ENCODE peak calls at places on chromosomes 13 and 19, in ten cellular contexts. One of them, this sample, is unnamed.
A peak's percentile ranks its signal among the peaks of the same experiment; 100 is the strongest.

GRCh38 chr13:74449811-74450524 is 315.8 kb upstream of the KLF12 start:
- DNase-seq in neural crest cell: no peak
- DNase-seq in fibroblast of lung: no peak
- DNase-seq in AG04449: no peak
- DNase-seq in activated T-helper 9 cell treated with anti-CD3 and anti-CD28 coated beads, Interleukin-2, amount 50 U/mL, for 16 hours: no peak
- DNase-seq in left cardiac atrium: no peak
- DNase-seq in NCI-H1694: no peak
- DNase-seq in EL: no peak
- DNase-seq in stimulated activated CD8-positive, alpha-beta memory T cell treated with anti-CD3 and anti-CD28 coated beads, Interleukin-4, amount 100 ng/mL, for 48 hours: no peak
- DNase-seq in CD4-positive, alpha-beta T cell: no peak
- DNase-seq in this sample: no peak

GRCh38 chr13:26469602-26470001 is 87.9 kb upstream of the WASF3 start:
- DNase-seq in neural crest cell: no peak
- DNase-seq in fibroblast of lung: no peak
- DNase-seq in AG04449: no peak
- DNase-seq in activated T-helper 9 cell treated with anti-CD3 and anti-CD28 coated beads, Interleukin-2, amount 50 U/mL, for 16 hours: no peak
- DNase-seq in left cardiac atrium: no peak
- DNase-seq in NCI-H1694: no peak
- DNase-seq in EL: no peak
- DNase-seq in stimulated activated CD8-positive, alpha-beta memory T cell treated with anti-CD3 and anti-CD28 coated beads, Interleukin-4, amount 100 ng/mL, for 48 hours: no peak
- DNase-seq in CD4-positive, alpha-beta T cell: no peak
- DNase-seq in this sample: no peak

GRCh38 chr13:85093808-85094207 is 705.4 kb downstream of the SLITRK6 start:
- DNase-seq in neural crest cell: no peak
- DNase-seq in fibroblast of lung: peak; percentile 6
- DNase-seq in AG04449: no peak
- DNase-seq in activated T-helper 9 cell treated with anti-CD3 and anti-CD28 coated beads, Interleukin-2, amount 50 U/mL, for 16 hours: no peak
- DNase-seq in left cardiac atrium: peak; percentile 42
- DNase-seq in NCI-H1694: no peak
- DNase-seq in EL: peak; percentile 61
- DNase-seq in stimulated activated CD8-positive, alpha-beta memory T cell treated with anti-CD3 and anti-CD28 coated beads, Interleukin-4, amount 100 ng/mL, for 48 hours: no peak
- DNase-seq in CD4-positive, alpha-beta T cell: no peak
- DNase-seq in this sample: peak; percentile 24

GRCh38 chr19:18364826-18365528 is 21.0 kb upstream of the GDF15 start:
- DNase-seq in neural crest cell: no peak
- DNase-seq in fibroblast of lung: peak; percentile 100
- DNase-seq in AG04449: peak; percentile 99
- DNase-seq in activated T-helper 9 cell treated with anti-CD3 and anti-CD28 coated beads, Interleukin-2, amount 50 U/mL, for 16 hours: no peak
- DNase-seq in left cardiac atrium: peak; percentile 75
- DNase-seq in NCI-H1694: no peak
- DNase-seq in EL: peak; percentile 100
- DNase-seq in stimulated activated CD8-positive, alpha-beta memory T cell treated with anti-CD3 and anti-CD28 coated beads, Interleukin-4, amount 100 ng/mL, for 48 hours: no peak
- DNase-seq in CD4-positive, alpha-beta T cell: no peak
- DNase-seq in this sample: peak; percentile 84

GRCh38 chr19:53953383-53953782 is 9.4 kb upstream of the CACNG8 start:
- DNase-seq in neural crest cell: no peak
- DNase-seq in fibroblast of lung: no peak
- DNase-seq in AG04449: no peak
- DNase-seq in activated T-helper 9 cell treated with anti-CD3 and anti-CD28 coated beads, Interleukin-2, amount 50 U/mL, for 16 hours: no peak
- DNase-seq in left cardiac atrium: no peak
- DNase-seq in NCI-H1694: no peak
- DNase-seq in EL: no peak
- DNase-seq in stimulated activated CD8-positive, alpha-beta memory T cell treated with anti-CD3 and anti-CD28 coated beads, Interleukin-4, amount 100 ng/mL, for 48 hours: no peak
- DNase-seq in CD4-positive, alpha-beta T cell: no peak
- DNase-seq in this sample: no peak

GRCh38 chr13:41284512-41285288 is 21.3 kb upstream of the MTRF1 start:
- DNase-seq in neural crest cell: no peak
- DNase-seq in fibroblast of lung: peak; percentile 48
- DNase-seq in AG04449: peak; percentile 52
- DNase-seq in activated T-helper 9 cell treated with anti-CD3 and anti-CD28 coated beads, Interleukin-2, amount 50 U/mL, for 16 hours: no peak
- DNase-seq in left cardiac atrium: no peak
- DNase-seq in NCI-H1694: no peak
- DNase-seq in EL: peak; percentile 92
- DNase-seq in stimulated activated CD8-positive, alpha-beta memory T cell treated with anti-CD3 and anti-CD28 coated beads, Interleukin-4, amount 100 ng/mL, for 48 hours: no peak
- DNase-seq in CD4-positive, alpha-beta T cell: no peak
- DNase-seq in this sample: no peak

GRCh38 chr13:67063036-67063435 is 167.1 kb downstream of the PCDH9 start:
- DNase-seq in neural crest cell: no peak
- DNase-seq in fibroblast of lung: no peak
- DNase-seq in AG04449: no peak
- DNase-seq in activated T-helper 9 cell treated with anti-CD3 and anti-CD28 coated beads, Interleukin-2, amount 50 U/mL, for 16 hours: no peak
- DNase-seq in left cardiac atrium: no peak
- DNase-seq in NCI-H1694: no peak
- DNase-seq in EL: no peak
- DNase-seq in stimulated activated CD8-positive, alpha-beta memory T cell treated with anti-CD3 and anti-CD28 coated beads, Interleukin-4, amount 100 ng/mL, for 48 hours: no peak
- DNase-seq in CD4-positive, alpha-beta T cell: no peak
- DNase-seq in this sample: no peak

GRCh38 chr13:44620057-44620456 is 43.9 kb upstream of the TSC22D1 start:
- DNase-seq in neural crest cell: no peak
- DNase-seq in fibroblast of lung: peak; percentile 17
- DNase-seq in AG04449: no peak
- DNase-seq in activated T-helper 9 cell treated with anti-CD3 and anti-CD28 coated beads, Interleukin-2, amount 50 U/mL, for 16 hours: no peak
- DNase-seq in left cardiac atrium: no peak
- DNase-seq in NCI-H1694: no peak
- DNase-seq in EL: peak; percentile 78
- DNase-seq in stimulated activated CD8-positive, alpha-beta memory T cell treated with anti-CD3 and anti-CD28 coated beads, Interleukin-4, amount 100 ng/mL, for 48 hours: no peak
- DNase-seq in CD4-positive, alpha-beta T cell: no peak
- DNase-seq in this sample: no peak

GRCh38 chr13:110466261-110466660 is 95.3 kb downstream of the RAB20 start:
- DNase-seq in neural crest cell: no peak
- DNase-seq in fibroblast of lung: no peak
- DNase-seq in AG04449: no peak
- DNase-seq in activated T-helper 9 cell treated with anti-CD3 and anti-CD28 coated beads, Interleukin-2, amount 50 U/mL, for 16 hours: no peak
- DNase-seq in left cardiac atrium: no peak
- DNase-seq in NCI-H1694: no peak
- DNase-seq in EL: no peak
- DNase-seq in stimulated activated CD8-positive, alpha-beta memory T cell treated with anti-CD3 and anti-CD28 coated beads, Interleukin-4, amount 100 ng/mL, for 48 hours: no peak
- DNase-seq in CD4-positive, alpha-beta T cell: no peak
- DNase-seq in this sample: no peak

GRCh38 chr13:113562085-113562749 is 22.3 kb upstream of the TFDP1 start:
- DNase-seq in neural crest cell: peak; percentile 76
- DNase-seq in fibroblast of lung: peak; percentile 73
- DNase-seq in AG04449: peak; percentile 23
- DNase-seq in activated T-helper 9 cell treated with anti-CD3 and anti-CD28 coated beads, Interleukin-2, amount 50 U/mL, for 16 hours: no peak
- DNase-seq in left cardiac atrium: peak; percentile 60
- DNase-seq in NCI-H1694: peak; percentile 83
- DNase-seq in EL: peak; percentile 76
- DNase-seq in stimulated activated CD8-positive, alpha-beta memory T cell treated with anti-CD3 and anti-CD28 coated beads, Interleukin-4, amount 100 ng/mL, for 48 hours: peak; percentile 71
- DNase-seq in CD4-positive, alpha-beta T cell: peak; percentile 17
- DNase-seq in this sample: peak; percentile 89

GRCh38 chr13:34671136-34671535 is 270.9 kb upstream of the NBEA start:
- DNase-seq in neural crest cell: no peak
- DNase-seq in fibroblast of lung: no peak
- DNase-seq in AG04449: no peak
- DNase-seq in activated T-helper 9 cell treated with anti-CD3 and anti-CD28 coated beads, Interleukin-2, amount 50 U/mL, for 16 hours: no peak
- DNase-seq in left cardiac atrium: peak; percentile 25
- DNase-seq in NCI-H1694: no peak
- DNase-seq in EL: no peak
- DNase-seq in stimulated activated CD8-positive, alpha-beta memory T cell treated with anti-CD3 and anti-CD28 coated beads, Interleukin-4, amount 100 ng/mL, for 48 hours: no peak
- DNase-seq in CD4-positive, alpha-beta T cell: no peak
- DNase-seq in this sample: no peak

GRCh38 chr13:54373211-54373610 is 1344.6 kb downstream of the OLFM4 start:
- DNase-seq in neural crest cell: no peak
- DNase-seq in fibroblast of lung: no peak
- DNase-seq in AG04449: no peak
- DNase-seq in activated T-helper 9 cell treated with anti-CD3 and anti-CD28 coated beads, Interleukin-2, amount 50 U/mL, for 16 hours: no peak
- DNase-seq in left cardiac atrium: no peak
- DNase-seq in NCI-H1694: peak; percentile 67
- DNase-seq in EL: no peak
- DNase-seq in stimulated activated CD8-positive, alpha-beta memory T cell treated with anti-CD3 and anti-CD28 coated beads, Interleukin-4, amount 100 ng/mL, for 48 hours: no peak
- DNase-seq in CD4-positive, alpha-beta T cell: no peak
- DNase-seq in this sample: no peak

GRCh38 chr13:31722684-31723083 is 16.6 kb upstream of the RXFP2 start:
- DNase-seq in neural crest cell: no peak
- DNase-seq in fibroblast of lung: peak; percentile 12
- DNase-seq in AG04449: no peak
- DNase-seq in activated T-helper 9 cell treated with anti-CD3 and anti-CD28 coated beads, Interleukin-2, amount 50 U/mL, for 16 hours: no peak
- DNase-seq in left cardiac atrium: no peak
- DNase-seq in NCI-H1694: no peak
- DNase-seq in EL: peak; percentile 49
- DNase-seq in stimulated activated CD8-positive, alpha-beta memory T cell treated with anti-CD3 and anti-CD28 coated beads, Interleukin-4, amount 100 ng/mL, for 48 hours: no peak
- DNase-seq in CD4-positive, alpha-beta T cell: no peak
- DNase-seq in this sample: peak; percentile 79

GRCh38 chr13:105994340-105994739 is 541.1 kb downstream of the EFNB2 start:
- DNase-seq in neural crest cell: no peak
- DNase-seq in fibroblast of lung: no peak
- DNase-seq in AG04449: no peak
- DNase-seq in activated T-helper 9 cell treated with anti-CD3 and anti-CD28 coated beads, Interleukin-2, amount 50 U/mL, for 16 hours: no peak
- DNase-seq in left cardiac atrium: no peak
- DNase-seq in NCI-H1694: no peak
- DNase-seq in EL: no peak
- DNase-seq in stimulated activated CD8-positive, alpha-beta memory T cell treated with anti-CD3 and anti-CD28 coated beads, Interleukin-4, amount 100 ng/mL, for 48 hours: no peak
- DNase-seq in CD4-positive, alpha-beta T cell: no peak
- DNase-seq in this sample: no peak

GRCh38 chr13:102402292-102402691 is 444 bp upstream of the FGF14 start:
- DNase-seq in neural crest cell: peak; percentile 41
- DNase-seq in fibroblast of lung: peak; percentile 70
- DNase-seq in AG04449: no peak
- DNase-seq in activated T-helper 9 cell treated with anti-CD3 and anti-CD28 coated beads, Interleukin-2, amount 50 U/mL, for 16 hours: peak; percentile 17
- DNase-seq in left cardiac atrium: peak; percentile 47
- DNase-seq in NCI-H1694: no peak
- DNase-seq in EL: no peak
- DNase-seq in stimulated activated CD8-positive, alpha-beta memory T cell treated with anti-CD3 and anti-CD28 coated beads, Interleukin-4, amount 100 ng/mL, for 48 hours: peak; percentile 56
- DNase-seq in CD4-positive, alpha-beta T cell: peak; percentile 7
- DNase-seq in this sample: peak; percentile 91

GRCh38 chr19:50822661-50823208 is 852 bp downstream of the KLK1 start:
- DNase-seq in neural crest cell: no peak
- DNase-seq in fibroblast of lung: no peak
- DNase-seq in AG04449: no peak
- DNase-seq in activated T-helper 9 cell treated with anti-CD3 and anti-CD28 coated beads, Interleukin-2, amount 50 U/mL, for 16 hours: no peak
- DNase-seq in left cardiac atrium: no peak
- DNase-seq in NCI-H1694: no peak
- DNase-seq in EL: no peak
- DNase-seq in stimulated activated CD8-positive, alpha-beta memory T cell treated with anti-CD3 and anti-CD28 coated beads, Interleukin-4, amount 100 ng/mL, for 48 hours: no peak
- DNase-seq in CD4-positive, alpha-beta T cell: no peak
- DNase-seq in this sample: no peak

GRCh38 chr19:10724573-10725071 is 6.7 kb downstream of the DNM2 start:
- DNase-seq in neural crest cell: no peak
- DNase-seq in fibroblast of lung: no peak
- DNase-seq in AG04449: no peak
- DNase-seq in activated T-helper 9 cell treated with anti-CD3 and anti-CD28 coated beads, Interleukin-2, amount 50 U/mL, for 16 hours: no peak
- DNase-seq in left cardiac atrium: no peak
- DNase-seq in NCI-H1694: no peak
- DNase-seq in EL: peak; percentile 25
- DNase-seq in stimulated activated CD8-positive, alpha-beta memory T cell treated with anti-CD3 and anti-CD28 coated beads, Interleukin-4, amount 100 ng/mL, for 48 hours: no peak
- DNase-seq in CD4-positive, alpha-beta T cell: no peak
- DNase-seq in this sample: peak; percentile 56

GRCh38 chr13:99843872-99844271 is 127.7 kb downstream of the ZIC5 start:
- DNase-seq in neural crest cell: no peak
- DNase-seq in fibroblast of lung: no peak
- DNase-seq in AG04449: no peak
- DNase-seq in activated T-helper 9 cell treated with anti-CD3 and anti-CD28 coated beads, Interleukin-2, amount 50 U/mL, for 16 hours: no peak
- DNase-seq in left cardiac atrium: no peak
- DNase-seq in NCI-H1694: no peak
- DNase-seq in EL: no peak
- DNase-seq in stimulated activated CD8-positive, alpha-beta memory T cell treated with anti-CD3 and anti-CD28 coated beads, Interleukin-4, amount 100 ng/mL, for 48 hours: no peak
- DNase-seq in CD4-positive, alpha-beta T cell: no peak
- DNase-seq in this sample: no peak

GRCh38 chr19:10587022-10587838 is at the start of gene AP1M2:
- DNase-seq in neural crest cell: no peak
- DNase-seq in fibroblast of lung: no peak
- DNase-seq in AG04449: no peak
- DNase-seq in activated T-helper 9 cell treated with anti-CD3 and anti-CD28 coated beads, Interleukin-2, amount 50 U/mL, for 16 hours: no peak
- DNase-seq in left cardiac atrium: no peak
- DNase-seq in NCI-H1694: no peak
- DNase-seq in EL: no peak
- DNase-seq in stimulated activated CD8-positive, alpha-beta memory T cell treated with anti-CD3 and anti-CD28 coated beads, Interleukin-4, amount 100 ng/mL, for 48 hours: no peak
- DNase-seq in CD4-positive, alpha-beta T cell: no peak
- DNase-seq in this sample: no peak

GRCh38 chr13:90205911-90206310 is 1141.6 kb upstream of the MIR17HG start:
- DNase-seq in neural crest cell: no peak
- DNase-seq in fibroblast of lung: no peak
- DNase-seq in AG04449: no peak
- DNase-seq in activated T-helper 9 cell treated with anti-CD3 and anti-CD28 coated beads, Interleukin-2, amount 50 U/mL, for 16 hours: no peak
- DNase-seq in left cardiac atrium: no peak
- DNase-seq in NCI-H1694: no peak
- DNase-seq in EL: no peak
- DNase-seq in stimulated activated CD8-positive, alpha-beta memory T cell treated with anti-CD3 and anti-CD28 coated beads, Interleukin-4, amount 100 ng/mL, for 48 hours: no peak
- DNase-seq in CD4-positive, alpha-beta T cell: no peak
- DNase-seq in this sample: no peak

GRCh38 chr13:41268764-41269163 is 5.4 kb upstream of the MTRF1 start:
- DNase-seq in neural crest cell: peak; percentile 8
- DNase-seq in fibroblast of lung: peak; percentile 34
- DNase-seq in AG04449: no peak
- DNase-seq in activated T-helper 9 cell treated with anti-CD3 and anti-CD28 coated beads, Interleukin-2, amount 50 U/mL, for 16 hours: no peak
- DNase-seq in left cardiac atrium: no peak
- DNase-seq in NCI-H1694: peak; percentile 2
- DNase-seq in EL: peak; percentile 38
- DNase-seq in stimulated activated CD8-positive, alpha-beta memory T cell treated with anti-CD3 and anti-CD28 coated beads, Interleukin-4, amount 100 ng/mL, for 48 hours: no peak
- DNase-seq in CD4-positive, alpha-beta T cell: no peak
- DNase-seq in this sample: peak; percentile 8

GRCh38 chr19:30274987-30275386 is 97.2 kb upstream of the ZNF536 start:
- DNase-seq in neural crest cell: no peak
- DNase-seq in fibroblast of lung: no peak
- DNase-seq in AG04449: no peak
- DNase-seq in activated T-helper 9 cell treated with anti-CD3 and anti-CD28 coated beads, Interleukin-2, amount 50 U/mL, for 16 hours: no peak
- DNase-seq in left cardiac atrium: no peak
- DNase-seq in NCI-H1694: no peak
- DNase-seq in EL: no peak
- DNase-seq in stimulated activated CD8-positive, alpha-beta memory T cell treated with anti-CD3 and anti-CD28 coated beads, Interleukin-4, amount 100 ng/mL, for 48 hours: no peak
- DNase-seq in CD4-positive, alpha-beta T cell: no peak
- DNase-seq in this sample: no peak

GRCh38 chr19:46718934-46719551 is 2.1 kb upstream of the PRKD2 start:
- DNase-seq in neural crest cell: no peak
- DNase-seq in fibroblast of lung: no peak
- DNase-seq in AG04449: no peak
- DNase-seq in activated T-helper 9 cell treated with anti-CD3 and anti-CD28 coated beads, Interleukin-2, amount 50 U/mL, for 16 hours: no peak
- DNase-seq in left cardiac atrium: no peak
- DNase-seq in NCI-H1694: no peak
- DNase-seq in EL: no peak
- DNase-seq in stimulated activated CD8-positive, alpha-beta memory T cell treated with anti-CD3 and anti-CD28 coated beads, Interleukin-4, amount 100 ng/mL, for 48 hours: no peak
- DNase-seq in CD4-positive, alpha-beta T cell: no peak
- DNase-seq in this sample: no peak

GRCh38 chr13:21611385-21611784 is 7.4 kb upstream of the MICU2 start:
- DNase-seq in neural crest cell: no peak
- DNase-seq in fibroblast of lung: no peak
- DNase-seq in AG04449: no peak
- DNase-seq in activated T-helper 9 cell treated with anti-CD3 and anti-CD28 coated beads, Interleukin-2, amount 50 U/mL, for 16 hours: no peak
- DNase-seq in left cardiac atrium: no peak
- DNase-seq in NCI-H1694: no peak
- DNase-seq in EL: no peak
- DNase-seq in stimulated activated CD8-positive, alpha-beta memory T cell treated with anti-CD3 and anti-CD28 coated beads, Interleukin-4, amount 100 ng/mL, for 48 hours: no peak
- DNase-seq in CD4-positive, alpha-beta T cell: no peak
- DNase-seq in this sample: no peak

GRCh38 chr19:6564393-6564792 is 26.6 kb downstream of the CD70 start:
- DNase-seq in neural crest cell: no peak
- DNase-seq in fibroblast of lung: no peak
- DNase-seq in AG04449: no peak
- DNase-seq in activated T-helper 9 cell treated with anti-CD3 and anti-CD28 coated beads, Interleukin-2, amount 50 U/mL, for 16 hours: no peak
- DNase-seq in left cardiac atrium: no peak
- DNase-seq in NCI-H1694: no peak
- DNase-seq in EL: no peak
- DNase-seq in stimulated activated CD8-positive, alpha-beta memory T cell treated with anti-CD3 and anti-CD28 coated beads, Interleukin-4, amount 100 ng/mL, for 48 hours: no peak
- DNase-seq in CD4-positive, alpha-beta T cell: no peak
- DNase-seq in this sample: no peak

GRCh38 chr19:55256562-55257460 is 2.0 kb downstream of the PPP6R1 start:
- DNase-seq in neural crest cell: no peak
- DNase-seq in fibroblast of lung: no peak
- DNase-seq in AG04449: no peak
- DNase-seq in activated T-helper 9 cell treated with anti-CD3 and anti-CD28 coated beads, Interleukin-2, amount 50 U/mL, for 16 hours: no peak
- DNase-seq in left cardiac atrium: no peak
- DNase-seq in NCI-H1694: no peak
- DNase-seq in EL: no peak
- DNase-seq in stimulated activated CD8-positive, alpha-beta memory T cell treated with anti-CD3 and anti-CD28 coated beads, Interleukin-4, amount 100 ng/mL, for 48 hours: peak; percentile 45
- DNase-seq in CD4-positive, alpha-beta T cell: no peak
- DNase-seq in this sample: no peak

GRCh38 chr19:3403489-3404323 is 37.3 kb downstream of the NFIC start:
- DNase-seq in neural crest cell: no peak
- DNase-seq in fibroblast of lung: peak; percentile 99
- DNase-seq in AG04449: peak; percentile 75
- DNase-seq in activated T-helper 9 cell treated with anti-CD3 and anti-CD28 coated beads, Interleukin-2, amount 50 U/mL, for 16 hours: no peak
- DNase-seq in left cardiac atrium: peak; percentile 94
- DNase-seq in NCI-H1694: no peak
- DNase-seq in EL: peak; percentile 89
- DNase-seq in stimulated activated CD8-positive, alpha-beta memory T cell treated with anti-CD3 and anti-CD28 coated beads, Interleukin-4, amount 100 ng/mL, for 48 hours: no peak
- DNase-seq in CD4-positive, alpha-beta T cell: no peak
- DNase-seq in this sample: no peak

GRCh38 chr13:110238795-110239194 is 68.2 kb downstream of the COL4A1 start:
- DNase-seq in neural crest cell: no peak
- DNase-seq in fibroblast of lung: no peak
- DNase-seq in AG04449: no peak
- DNase-seq in activated T-helper 9 cell treated with anti-CD3 and anti-CD28 coated beads, Interleukin-2, amount 50 U/mL, for 16 hours: no peak
- DNase-seq in left cardiac atrium: no peak
- DNase-seq in NCI-H1694: no peak
- DNase-seq in EL: no peak
- DNase-seq in stimulated activated CD8-positive, alpha-beta memory T cell treated with anti-CD3 and anti-CD28 coated beads, Interleukin-4, amount 100 ng/mL, for 48 hours: no peak
- DNase-seq in CD4-positive, alpha-beta T cell: no peak
- DNase-seq in this sample: no peak